ENCODE peak calls at places on chromosomes 5 and 9, in seven cellular contexts. M is ovary; K is HFFc6; X is lower leg skin; E is brain microvascular endothelial cell; I is CD4-positive, alpha-beta T cell; B is CD8-positive, alpha-beta T cell. H is an unnamed sample.
A peak's percentile ranks its signal among the peaks of the same experiment; 100 is the strongest.

GRCh38 chr5:141478321-141478945 is 2.7 kb downstream of the PCDHGC3 start:
- DNase-seq in M (peak; percentile 47), K (peak; percentile 50), X (peak; percentile 50), E (no peak), I (no peak), B (no peak), H (no peak)

GRCh38 chr5:172901788-172902496 is 57.3 kb upstream of the RPL26L1 start:
- DNase-seq in M (peak; percentile 55), K (peak; percentile 90), X (no peak), E (peak; percentile 81), I (no peak), B (no peak), H (no peak)

GRCh38 chr9:135941288-135941995 is 19.7 kb downstream of the UBAC1 start:
- DNase-seq in M (no peak), K (no peak), X (no peak), E (no peak), I (no peak), B (no peak), H (no peak)

GRCh38 chr5:40236001-40236400 is 443.7 kb upstream of the PTGER4 start:
- DNase-seq in M (no peak), K (no peak), X (no peak), E (no peak), I (no peak), B (no peak), H (no peak)

GRCh38 chr9:86637515-86637914 is 283.3 kb upstream of the TUT7 start:
- DNase-seq in M (peak; percentile 41), K (peak; percentile 8), X (no peak), E (peak; percentile 21), I (no peak), B (no peak), H (no peak)

GRCh38 chr5:173671121-173671949 is 54.9 kb upstream of the BOD1 start:
- DNase-seq in M (no peak), K (peak; percentile 4), X (peak; percentile 59), E (no peak), I (no peak), B (no peak), H (no peak)

GRCh38 chr9:137492464-137493162 is 33.5 kb upstream of the NSMF start:
- DNase-seq in M (no peak), K (no peak), X (no peak), E (no peak), I (no peak), B (no peak), H (no peak)

GRCh38 chr9:97593960-97594359 is 39.2 kb downstream of the TSTD2 start:
- DNase-seq in M (no peak), K (no peak), X (no peak), E (no peak), I (no peak), B (no peak), H (no peak)

GRCh38 chr5:122937914-122938313 is 92.5 kb downstream of the SNX24 start:
- DNase-seq in M (peak; percentile 31), K (no peak), X (peak; percentile 19), E (no peak), I (no peak), B (no peak), H (no peak)

GRCh38 chr9:132892383-132892782 is 13.7 kb downstream of the SPACA9 start:
- DNase-seq in M (no peak), K (no peak), X (no peak), E (no peak), I (no peak), B (no peak), H (no peak)

GRCh38 chr5:162096448-162096847 is 28.9 kb downstream of the GABRG2 start:
- DNase-seq in M (no peak), K (no peak), X (no peak), E (no peak), I (no peak), B (no peak), H (no peak)

DNA sequence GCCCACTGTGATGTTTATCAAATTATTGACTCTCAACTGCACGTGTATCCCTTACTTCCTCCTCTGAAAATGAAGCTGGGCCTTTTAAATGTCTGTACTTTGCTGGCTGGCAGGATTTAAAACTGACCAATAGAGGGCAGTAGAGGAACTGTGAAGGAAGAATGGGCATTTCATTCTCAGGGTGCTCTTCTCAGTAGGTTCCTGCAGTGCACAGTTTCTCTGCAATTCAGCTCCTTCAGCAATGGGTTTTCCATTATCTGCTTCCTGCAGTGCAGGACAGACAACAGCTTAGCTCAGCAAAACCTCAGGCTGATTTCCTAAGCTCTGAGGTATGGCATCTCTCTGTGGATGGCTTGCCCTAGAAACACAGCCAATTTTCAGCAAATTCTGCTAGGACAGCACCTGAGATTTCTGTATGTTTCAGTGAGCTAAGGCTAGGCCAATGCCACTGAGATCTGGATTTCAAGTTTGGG is 298.4 kb upstream of the PRDM9 start:
- DNase-seq in M (no peak), K (peak; percentile 1), X (no peak), E (peak; percentile 8), I (no peak), B (no peak), H (peak; percentile 24)
- TF ChIP-seq CTCF in M (no peak), K (peak; percentile 67), X (no peak), E (peak; percentile 67), I (no peak), B (no peak), H (peak; percentile 82)

GRCh38 chr9:110952018-110952864 is 86.0 kb downstream of the LPAR1 start:
- DNase-seq in M (no peak), K (no peak), X (no peak), E (no peak), I (no peak), B (no peak), H (no peak)

GRCh38 chr9:110950041-110950645 is 88.1 kb downstream of the LPAR1 start:
- DNase-seq in M (no peak), K (peak; percentile 65), X (no peak), E (peak; percentile 32), I (no peak), B (no peak), H (no peak)

GRCh38 chr9:110960288-110960687 is 78.0 kb downstream of the LPAR1 start:
- DNase-seq in M (no peak), K (no peak), X (no peak), E (no peak), I (no peak), B (no peak), H (no peak)

GRCh38 chr9:110958846-110959245 is 79.4 kb downstream of the LPAR1 start:
- DNase-seq in M (no peak), K (no peak), X (no peak), E (no peak), I (no peak), B (no peak), H (no peak)

GRCh38 chr9:110954822-110955291 is 83.4 kb downstream of the LPAR1 start:
- DNase-seq in M (no peak), K (no peak), X (no peak), E (no peak), I (no peak), B (no peak), H (no peak)
- TF ChIP-seq CTCF in M (no peak), K (no peak), X (no peak), E (no peak), I (no peak), B (no peak), H (no peak)

GRCh38 chr9:122092611-122093506 is at the start of gene TTLL11:
- DNase-seq in M (peak; percentile 96), K (peak; percentile 95), X (peak; percentile 96), E (peak; percentile 95), I (peak; percentile 94), B (peak; percentile 97), H (peak; percentile 92)

GRCh38 chr9:122091682-122092592 is 1.2 kb downstream of the TTLL11 start:
- DNase-seq in M (no peak), K (no peak), X (no peak), E (no peak), I (no peak), B (no peak), H (no peak)

GRCh38 chr9:122097679-122098315 is 4.7 kb upstream of the TTLL11 start:
- DNase-seq in M (no peak), K (no peak), X (no peak), E (no peak), I (no peak), B (no peak), H (no peak)

GRCh38 chr9:122096620-122097415 is 3.7 kb upstream of the TTLL11 start:
- DNase-seq in M (no peak), K (no peak), X (no peak), E (no peak), I (no peak), B (no peak), H (no peak)

GRCh38 chr9:122095010-122095767 is 2.1 kb upstream of the TTLL11 start:
- DNase-seq in M (peak; percentile 49), K (peak; percentile 44), X (peak; percentile 34), E (peak; percentile 72), I (peak; percentile 28), B (peak; percentile 40), H (no peak)
- TF ChIP-seq CTCF in M (peak; percentile 32), K (peak; percentile 83), X (no peak), E (peak; percentile 77), I (peak; percentile 67), B (peak; percentile 64), H (peak; percentile 68)

GRCh38 chr5:155049569-155050383 is 36.2 kb downstream of the KIF4B start:
- DNase-seq in M (no peak), K (no peak), X (no peak), E (no peak), I (no peak), B (no peak), H (no peak)
- TF ChIP-seq CTCF in M (no peak), K (peak; percentile 66), X (no peak), E (peak; percentile 61), I (no peak), B (no peak), H (peak; percentile 24)

DNA sequence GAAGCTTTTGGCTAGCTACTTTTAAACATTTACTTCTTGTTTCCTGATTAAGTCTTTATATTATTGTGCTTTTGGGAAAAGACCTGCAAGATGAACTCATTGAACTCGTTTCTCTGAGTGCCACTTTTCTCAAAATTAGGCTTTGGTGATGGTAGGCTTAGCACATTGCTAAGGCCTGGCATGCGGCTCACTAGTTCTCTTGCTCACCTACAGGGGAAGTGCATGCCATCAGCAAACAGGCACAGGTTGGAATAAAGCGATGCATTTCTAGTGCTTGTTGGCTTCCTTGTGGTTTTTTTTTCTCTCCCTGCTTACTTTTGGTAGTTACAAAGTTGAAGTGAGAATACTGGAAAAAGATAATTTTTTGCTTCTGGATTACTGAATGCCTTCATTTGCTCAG is 41.4 kb downstream of the TLE4 start:
- DNase-seq in M (no peak), K (no peak), X (no peak), E (no peak), I (no peak), B (no peak), H (no peak)
- TF ChIP-seq CTCF in M (no peak), K (no peak), X (no peak), E (no peak), I (no peak), B (no peak), H (no peak)

GRCh38 chr9:112366591-112366990 is 13.3 kb upstream of the HSDL2 start:
- DNase-seq in M (no peak), K (no peak), X (no peak), E (no peak), I (no peak), B (no peak), H (no peak)
- TF ChIP-seq CTCF in M (no peak), K (peak; percentile 48), X (no peak), E (peak; percentile 46), I (no peak), B (no peak), H (no peak)

GRCh38 chr5:135206862-135207261 is 172.8 kb upstream of the PITX1 start:
- DNase-seq in M (no peak), K (no peak), X (no peak), E (no peak), I (no peak), B (no peak), H (no peak)
- TF ChIP-seq CTCF in M (no peak), K (no peak), X (no peak), E (no peak), I (no peak), B (no peak), H (no peak)

H was measured in D721Med.